ENCODE peak calls at places on chromosomes 3 and 15, in eight cellular contexts. X is psoas muscle, Q is omental fat pad, Z is AG10803, R is fibroblast of lung, N is H1, V is PC-9, G is cardiac fibroblast. C is an unnamed sample.

GRCh38 chr15:58066042-58066867 is 744 bp upstream of the ALDH1A2 start:
- DNase-seq in Z (peak; percentile 29), X (peak; percentile 82), N (no peak), G (peak; percentile 51), R (peak; percentile 20), V (peak; percentile 28), Q (peak; percentile 29), C (peak; percentile 23)

GRCh38 chr3:13273604-13274105 is 146.5 kb downstream of the NUP210 start:
- DNase-seq in R (no peak), V (no peak), N (no peak), G (no peak), X (peak; percentile 25), Z (no peak), Q (no peak), C (no peak)

GRCh38 chr15:78070049-78070698 is 7.3 kb downstream of the TBC1D2B start:
- DNase-seq in Q (no peak), R (no peak), X (no peak), V (no peak), N (no peak), Z (no peak), G (no peak), C (no peak)

GRCh38 chr15:68062214-68062613 is 8.1 kb downstream of the PIAS1 start:
- DNase-seq in G (no peak), R (no peak), N (no peak), Q (no peak), X (no peak), V (no peak), Z (no peak), C (no peak)

GRCh38 chr15:37872661-37873060 is 61.8 kb upstream of the TMCO5A start:
- DNase-seq in Q (no peak), R (no peak), G (no peak), Z (peak; percentile 5), N (no peak), V (no peak), X (no peak), C (no peak)

GRCh38 chr3:184832044-184832443 is 20.1 kb downstream of the VPS8 start:
- DNase-seq in N (no peak), V (no peak), R (no peak), Z (no peak), Q (no peak), G (peak; percentile 8), X (no peak), C (no peak)

GRCh38 chr3:119594066-119594465 is 3.6 kb upstream of the PLA1A start:
- DNase-seq in G (no peak), Z (no peak), R (no peak), X (no peak), V (no peak), N (no peak), Q (no peak), C (no peak)

GRCh38 chr3:59246719-59247401 is 197.0 kb upstream of the CFAP20DC start:
- DNase-seq in R (peak; percentile 42), N (no peak), Q (no peak), V (no peak), Z (no peak), X (no peak), G (no peak), C (no peak)

GRCh38 chr15:48631191-48631770 is 14.2 kb downstream of the FBN1 start:
- DNase-seq in X (no peak), R (peak; percentile 50), Z (no peak), V (no peak), N (no peak), G (peak; percentile 64), Q (no peak), C (no peak)

GRCh38 chr15:80068578-80068977 is 9.1 kb downstream of the ZFAND6 start:
- DNase-seq in X (no peak), Z (peak; percentile 81), V (no peak), Q (no peak), N (no peak), R (peak; percentile 50), G (peak; percentile 21), C (no peak)

GRCh38 chr15:28123408-28124023 is 24.4 kb upstream of the OCA2 start:
- DNase-seq in R (peak; percentile 68), Q (no peak), X (peak; percentile 68), N (peak; percentile 29), V (peak; percentile 68), G (peak; percentile 80), Z (peak; percentile 68), C (peak; percentile 54)

GRCh38 chr3:75042941-75043340 is 428.5 kb upstream of the CNTN3 start:
- DNase-seq in Z (no peak), R (no peak), G (no peak), V (no peak), X (no peak), Q (no peak), N (peak; percentile 5), C (no peak)

GRCh38 chr3:12138044-12138443 is 20.7 kb downstream of the TIMP4 start:
- DNase-seq in R (no peak), G (peak; percentile 66), Z (peak; percentile 26), V (peak; percentile 55), N (no peak), Q (no peak), X (no peak), C (no peak)

GRCh38 chr15:29612701-29613100 is 209.6 kb downstream of the TJP1 start:
- DNase-seq in Q (no peak), Z (peak; percentile 30), V (no peak), G (peak; percentile 62), N (no peak), X (no peak), R (peak; percentile 65), C (no peak)

GRCh38 chr15:95492388-95493070 is 838.0 kb upstream of the NR2F2 start:
- DNase-seq in X (no peak), R (no peak), Z (no peak), G (no peak), Q (no peak), N (no peak), V (peak; percentile 16), C (no peak)

GRCh38 chr3:133591271-133591742 is 17.8 kb downstream of the CDV3 start:
- DNase-seq in X (no peak), Q (no peak), Z (peak; percentile 81), R (peak; percentile 76), N (no peak), V (peak; percentile 51), G (peak; percentile 83), C (no peak)

GRCh38 chr3:48220746-48221145 is 2.5 kb upstream of the CAMP start:
- DNase-seq in N (no peak), G (no peak), X (no peak), Q (no peak), V (no peak), Z (no peak), R (no peak), C (no peak)

GRCh38 chr3:31240013-31240412 is 292.7 kb upstream of the STT3B start:
- DNase-seq in X (no peak), Z (no peak), N (no peak), G (no peak), V (no peak), Q (no peak), R (no peak), C (no peak)

GRCh38 chr3:184531580-184532290 is 29.9 kb upstream of the EPHB3 start:
- DNase-seq in V (no peak), G (peak; percentile 11), N (no peak), Z (no peak), R (no peak), X (no peak), Q (no peak), C (no peak)

GRCh38 chr15:31474059-31474868 is 147.6 kb downstream of the KLF13 start:
- DNase-seq in Q (no peak), R (no peak), Z (no peak), V (no peak), G (no peak), X (no peak), N (no peak), C (no peak)

GRCh38 chr3:132964267-132964666 is 73.9 kb upstream of the TMEM108 start:
- DNase-seq in X (no peak), V (no peak), N (no peak), Q (no peak), Z (no peak), G (no peak), R (no peak), C (no peak)

GRCh38 chr3:85567074-85567676 is 608.4 kb downstream of the CADM2 start:
- DNase-seq in R (peak; percentile 36), V (peak; percentile 15), Q (no peak), N (no peak), G (peak; percentile 65), Z (peak; percentile 2), X (no peak), C (no peak)
- TF ChIP-seq CTCF in R (peak; percentile 66), V (peak; percentile 69), Q (no peak), N (no peak), G (peak; percentile 58), Z (peak; percentile 25), X (peak; percentile 49), C (peak; percentile 73)

GRCh38 chr3:64223809-64224570 is 1.3 kb downstream of the PRICKLE2 start:
- DNase-seq in G (peak; percentile 52), V (no peak), N (no peak), R (peak; percentile 36), Q (no peak), Z (peak; percentile 68), X (no peak), C (no peak)
- TF ChIP-seq CTCF in G (no peak), V (no peak), N (no peak), R (no peak), Q (no peak), Z (peak; percentile 50), X (no peak), C (peak; percentile 38)

DNA sequence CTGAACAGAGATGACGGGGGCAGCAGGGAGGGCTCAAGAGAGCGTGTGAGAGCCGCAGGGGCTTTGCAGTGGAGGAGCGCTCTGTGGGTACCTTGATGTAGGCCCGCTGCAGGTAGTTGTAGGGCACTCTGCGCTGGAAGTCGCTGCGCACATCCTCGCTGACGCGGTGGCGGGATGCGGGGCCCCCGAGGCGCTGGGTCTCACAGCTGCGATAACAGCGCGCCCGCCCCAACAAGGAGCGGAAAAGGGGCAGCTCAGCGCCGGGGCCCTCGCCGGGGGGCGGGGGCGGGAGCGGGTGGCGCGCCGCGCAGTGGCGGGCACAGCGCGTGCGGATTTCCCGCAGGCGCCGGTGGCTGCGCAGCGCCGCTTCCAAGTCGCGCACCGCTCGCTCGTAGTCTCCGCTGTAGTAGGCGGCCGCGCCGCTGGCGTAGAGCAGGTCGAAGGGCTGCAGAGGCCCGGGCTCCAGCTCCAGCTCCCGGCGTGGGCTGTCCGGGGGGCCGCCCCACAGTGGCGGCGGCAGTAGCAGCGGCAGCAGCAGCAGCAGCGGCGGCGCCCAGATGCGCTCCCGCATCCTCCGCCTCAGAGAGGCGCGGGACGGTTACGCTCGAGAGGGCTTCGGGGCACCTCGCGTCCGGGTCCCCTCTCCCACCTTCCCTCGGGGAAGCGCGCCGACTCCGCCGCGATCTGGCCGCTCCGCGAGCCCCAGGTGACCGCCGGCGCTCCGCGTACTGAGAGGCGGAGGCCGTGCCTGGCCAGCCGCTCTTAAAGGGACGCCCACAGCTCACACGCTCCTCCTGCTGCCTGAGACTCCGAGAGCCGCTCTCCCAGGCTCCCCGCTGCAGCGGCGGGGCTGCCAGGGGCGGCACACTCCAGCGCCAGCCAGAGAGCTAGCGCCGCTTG is at the start of gene P3H2:
- DNase-seq in V (peak; percentile 91), Q (no peak), R (peak; percentile 94), Z (peak; percentile 89), G (peak; percentile 91), N (peak; percentile 84), X (peak; percentile 82), C (peak; percentile 57)
- TF ChIP-seq CTCF in V (peak; percentile 55), Q (no peak), R (peak; percentile 59), Z (peak; percentile 59), G (peak; percentile 34), N (no peak), X (peak; percentile 40), C (peak; percentile 39)

DNA sequence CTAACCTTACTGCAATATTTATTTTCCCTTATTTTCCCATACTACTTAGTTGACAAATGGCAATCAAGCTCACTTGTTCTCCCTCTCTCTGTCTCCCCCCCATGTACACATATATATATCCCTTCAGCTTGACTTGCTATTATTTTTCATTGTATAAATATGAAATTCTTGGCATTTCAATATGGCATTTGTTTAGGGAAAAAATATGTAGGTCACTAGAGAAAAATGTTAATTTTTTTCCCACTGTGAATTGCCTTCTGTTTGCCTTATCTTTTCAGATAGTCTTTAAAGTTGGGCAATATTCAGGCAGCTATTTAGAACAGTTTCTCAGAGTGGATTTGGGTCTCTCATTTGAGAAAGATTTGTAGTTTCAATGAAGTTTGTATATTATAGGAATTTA is 62.8 kb upstream of the UTS2B start:
- DNase-seq in V (no peak), N (no peak), R (no peak), X (no peak), Q (no peak), Z (no peak), G (no peak), C (no peak)
- TF ChIP-seq CTCF in V (no peak), N (no peak), R (no peak), X (no peak), Q (no peak), Z (no peak), G (no peak), C (no peak)